ENCODE peak calls at places on chromosomes 11 and 22, in seven cellular contexts. W is endothelial cell of umbilical vein, F is neural progenitor cell, S is K562, G is HCT116, A is Karpas-422, Y is mammary epithelial cell. X is an unnamed sample.

GRCh38 chr11:32427935-32428664 is 7.2 kb downstream of the WT1 start:
- DNase-seq in W (no peak), F (peak; percentile 60), S (no peak), G (no peak), A (no peak), Y (no peak), X (no peak)

GRCh38 chr22:23709107-23709506 is 18.3 kb downstream of the RGL4 start:
- DNase-seq in W (no peak), F (no peak), S (no peak), G (no peak), A (no peak), Y (no peak), X (peak; percentile 21)

GRCh38 chr11:12090061-12090572 is 20.3 kb upstream of the MICAL2 start:
- DNase-seq in W (peak; percentile 76), F (no peak), S (peak; percentile 52), G (peak; percentile 54), A (no peak), Y (peak; percentile 90), X (peak; percentile 34)

GRCh38 chr11:36030707-36031365 is 87.0 kb downstream of the LDLRAD3 start:
- DNase-seq in W (no peak), F (no peak), S (no peak), G (no peak), A (no peak), Y (no peak), X (peak; percentile 79)

GRCh38 chr11:112408551-112408950 is 147.9 kb upstream of the PLET1 start:
- DNase-seq in W (no peak), F (no peak), S (no peak), G (no peak), A (no peak), Y (no peak), X (no peak)

GRCh38 chr22:46851311-46851710 is 88.9 kb downstream of the TBC1D22A start:
- DNase-seq in W (no peak), F (no peak), S (no peak), G (no peak), A (no peak), Y (no peak), X (no peak)

GRCh38 chr22:50612715-50613221 is 12.2 kb downstream of the MAPK8IP2 start:
- DNase-seq in W (no peak), F (peak; percentile 52), S (peak; percentile 48), G (no peak), A (peak; percentile 61), Y (no peak), X (no peak)

GRCh38 chr22:28600546-28601143 is 79.0 kb downstream of the TTC28 start:
- DNase-seq in W (peak; percentile 73), F (peak; percentile 59), S (peak; percentile 48), G (peak; percentile 24), A (peak; percentile 84), Y (peak; percentile 24), X (peak; percentile 90)

GRCh38 chr22:29690481-29690880 is 29.3 kb upstream of the CABP7 start:
- DNase-seq in W (no peak), F (peak; percentile 58), S (no peak), G (no peak), A (no peak), Y (no peak), X (peak; percentile 56)

GRCh38 chr11:86523738-86524602 is 148.4 kb downstream of the ME3 start:
- DNase-seq in W (peak; percentile 99), F (no peak), S (no peak), G (peak; percentile 91), A (no peak), Y (peak; percentile 87), X (peak; percentile 87)

GRCh38 chr22:35883028-35883620 is 145.5 kb downstream of the RBFOX2 start:
- DNase-seq in W (peak; percentile 78), F (peak; percentile 19), S (no peak), G (peak; percentile 31), A (no peak), Y (peak; percentile 68), X (peak; percentile 19)

GRCh38 chr22:27825174-27825573 is 23.6 kb upstream of the MN1 start:
- DNase-seq in W (no peak), F (no peak), S (peak; percentile 39), G (no peak), A (peak; percentile 68), Y (no peak), X (no peak)

GRCh38 chr22:47944941-47945340 is 1182.5 kb downstream of the TBC1D22A start:
- DNase-seq in W (no peak), F (no peak), S (no peak), G (no peak), A (no peak), Y (no peak), X (no peak)

GRCh38 chr11:62067741-62068140 is 56.1 kb upstream of the INCENP start:
- DNase-seq in W (no peak), F (no peak), S (no peak), G (no peak), A (no peak), Y (no peak), X (no peak)

GRCh38 chr11:65653229-65654225 is 9.2 kb downstream of the RELA start:
- DNase-seq in W (peak; percentile 71), F (no peak), S (no peak), G (no peak), A (no peak), Y (no peak), X (no peak)

GRCh38 chr11:69297926-69298777 is 4.2 kb downstream of the MYEOV start:
- DNase-seq in W (peak; percentile 84), F (no peak), S (peak; percentile 83), G (peak; percentile 78), A (peak; percentile 80), Y (peak; percentile 91), X (peak; percentile 76)

GRCh38 chr22:30235687-30236170 is 10.8 kb downstream of the LIF start:
- DNase-seq in W (no peak), F (no peak), S (no peak), G (no peak), A (no peak), Y (peak; percentile 82), X (peak; percentile 77)

GRCh38 chr22:39296535-39296934 is 22.9 kb downstream of the RPL3 start:
- DNase-seq in W (no peak), F (no peak), S (no peak), G (no peak), A (no peak), Y (no peak), X (no peak)

GRCh38 chr11:134047586-134047999 is 21.3 kb upstream of the JAM3 start:
- DNase-seq in W (no peak), F (no peak), S (no peak), G (no peak), A (no peak), Y (peak; percentile 73), X (peak; percentile 61)

GRCh38 chr22:31400023-31400397 is 606 bp downstream of the DRG1 start:
- DNase-seq in W (no peak), F (peak; percentile 73), S (no peak), G (no peak), A (no peak), Y (no peak), X (peak; percentile 72)

GRCh38 chr22:33302049-33302545 is 243.9 kb upstream of the SYN3 start:
- DNase-seq in W (peak; percentile 5), F (peak; percentile 89), S (peak; percentile 68), G (peak; percentile 0), A (peak; percentile 94), Y (peak; percentile 48), X (peak; percentile 84)

GRCh38 chr22:33303109-33303508 is 244.9 kb upstream of the SYN3 start:
- DNase-seq in W (no peak), F (no peak), S (no peak), G (no peak), A (no peak), Y (no peak), X (no peak)

GRCh38 chr22:33302549-33302948 is 244.4 kb upstream of the SYN3 start:
- DNase-seq in W (no peak), F (no peak), S (no peak), G (no peak), A (no peak), Y (no peak), X (no peak)

GRCh38 chr22:33299245-33299956 is 241.2 kb upstream of the SYN3 start:
- DNase-seq in W (no peak), F (peak; percentile 14), S (no peak), G (no peak), A (peak; percentile 96), Y (no peak), X (no peak)

DNA sequence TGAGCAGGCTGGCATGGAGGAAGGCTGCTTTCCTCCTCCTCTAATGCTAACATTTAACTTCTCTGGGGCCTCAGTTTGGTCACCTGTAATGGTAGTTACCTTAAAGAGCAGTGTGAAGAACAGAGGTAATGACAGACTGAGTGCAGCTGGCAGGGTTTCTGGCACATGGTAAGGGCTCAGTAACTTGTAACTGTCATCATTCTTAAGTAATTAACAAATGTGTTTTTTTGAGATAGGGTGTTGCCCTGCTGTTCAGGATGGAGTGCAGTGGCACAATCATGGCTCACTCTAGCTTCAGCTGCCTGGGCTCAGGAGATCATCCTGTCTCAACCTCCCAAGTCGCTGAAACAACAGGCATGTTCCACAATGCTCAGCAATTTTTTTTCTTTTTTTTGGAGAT is 242.0 kb upstream of the SYN3 start:
- DNase-seq in W (no peak), F (no peak), S (no peak), G (no peak), A (no peak), Y (no peak), X (no peak)
- H3K9ac ChIP-seq in W (no peak overlapping the region), F (no peak overlapping the region), S (no peak overlapping the region), G (no peak overlapping the region), A (peak overlapping the region; percentile 58), Y (no peak overlapping the region), X (no peak overlapping the region)

DNA sequence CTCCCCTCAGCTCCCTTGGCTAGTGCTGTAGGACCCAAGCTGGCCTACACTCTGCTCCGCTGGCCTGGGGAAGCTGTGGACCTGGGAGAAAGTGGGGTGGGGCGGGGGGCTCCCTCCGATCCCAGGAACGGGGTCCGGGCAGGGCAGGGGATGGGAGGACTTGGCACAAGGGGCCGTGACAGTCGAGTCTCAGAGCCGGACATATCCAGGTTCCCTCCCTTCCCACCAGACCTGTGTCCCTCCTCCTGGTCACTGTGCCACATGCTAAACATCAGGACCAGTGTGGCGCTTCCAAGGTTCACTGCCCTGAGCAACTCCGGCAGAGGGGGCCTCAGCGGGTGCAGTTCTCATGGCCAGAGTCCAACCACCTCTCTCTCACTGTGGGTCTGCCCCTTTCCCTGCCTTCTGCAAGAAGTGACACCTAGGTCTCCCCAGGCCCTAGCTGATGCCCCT is 2.0 kb downstream of the DUSP8 start:
- DNase-seq in W (no peak), F (no peak), S (no peak), G (no peak), A (no peak), Y (no peak), X (no peak)
- H3K27me3 ChIP-seq in W (peaks cover 16% of the 10 kb centered on the region), F (peaks cover 72% of the 10 kb centered on the region), S (peaks cover 22% of the 10 kb centered on the region), G (no peaks in the 10 kb centered on the region), A (no peaks in the 10 kb centered on the region), Y (peaks cover 8% of the 10 kb centered on the region), X (peaks cover 15% of the 10 kb centered on the region)

GRCh38 chr11:119218141-119218878 is 12.2 kb downstream of the CBL start:
- DNase-seq in W (peak; percentile 70), F (no peak), S (peak; percentile 39), G (peak; percentile 92), A (no peak), Y (peak; percentile 96), X (peak; percentile 70)
- H3K9ac ChIP-seq in W (no peak overlapping the region), F (no peak overlapping the region), S (no peak overlapping the region), G (peak overlapping the region; percentile 30), A (no peak overlapping the region), Y (peak overlapping the region; percentile 36), X (no peak overlapping the region)

DNA sequence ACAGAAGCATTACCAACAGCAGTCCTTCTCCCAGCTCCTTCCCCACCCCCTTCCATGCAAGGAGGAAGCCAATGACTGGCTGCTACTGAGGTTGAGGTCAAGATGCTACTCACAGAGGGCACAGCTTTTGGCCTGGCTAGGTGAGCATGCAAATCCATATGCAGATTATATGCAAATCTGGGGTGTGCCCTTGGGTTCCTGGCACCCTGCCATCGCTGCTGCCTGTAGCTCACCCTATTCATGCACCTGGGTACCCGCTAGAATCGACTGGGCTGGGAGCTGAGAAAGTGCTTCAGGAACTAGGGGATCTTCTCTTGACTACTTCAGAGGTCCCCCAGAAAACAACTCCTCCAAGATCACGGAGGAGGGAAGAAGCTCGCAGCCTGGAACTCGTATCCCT is 4.0 kb downstream of the DSCAML1 start:
- DNase-seq in W (no peak), F (no peak), S (no peak), G (no peak), A (peak; percentile 67), Y (no peak), X (no peak)
- H3K27me3 ChIP-seq in W (peaks cover 39% of the 10 kb centered on the region), F (peaks cover 65% of the 10 kb centered on the region), S (peaks cover 68% of the 10 kb centered on the region), G (peaks cover 26% of the 10 kb centered on the region), A (no peaks in the 10 kb centered on the region), Y (peaks cover 14% of the 10 kb centered on the region), X (peaks cover 84% of the 10 kb centered on the region)